ENCODE peak calls at places on chromosomes 1 and 21, in nine cellular contexts. Z is upper lobe of right lung, N is cardiac muscle cell, E is endothelial cell of umbilical vein, R is hepatocyte, I is left lung, P is prostate gland, J is pancreas, L is lower lobe of right lung. U is an unnamed sample.

GRCh38 chr1:88890790-88891317 is 513 bp downstream of the GTF2B start:
- DNase-seq in Z (no peak), N (peak; percentile 62), E (peak; percentile 39), R (peak; percentile 38), I (no peak), P (peak; percentile 11), J (no peak), L (no peak), U (no peak)

GRCh38 chr1:235516862-235517446 is 12.7 kb upstream of the B3GALNT2 start:
- DNase-seq in Z (no peak), N (no peak), E (no peak), R (no peak), I (no peak), P (no peak), J (no peak), L (no peak), U (no peak)

GRCh38 chr1:24641646-24642151 is 1.4 kb upstream of the SRRM1 start:
- DNase-seq in Z (peak; percentile 77), N (no peak), E (peak; percentile 28), R (peak; percentile 48), I (peak; percentile 63), P (peak; percentile 21), J (peak; percentile 45), L (peak; percentile 70), U (no peak)

GRCh38 chr1:186775031-186775430 is 53.7 kb upstream of the PLA2G4A start:
- DNase-seq in Z (no peak), N (no peak), E (no peak), R (no peak), I (no peak), P (no peak), J (no peak), L (no peak), U (no peak)

GRCh38 chr1:236149003-236149595 is 6.8 kb downstream of the GPR137B start:
- DNase-seq in Z (no peak), N (no peak), E (no peak), R (no peak), I (no peak), P (no peak), J (no peak), L (no peak), U (no peak)

GRCh38 chr1:20590313-20590777 is 1.4 kb downstream of the CDA start:
- DNase-seq in Z (peak; percentile 75), N (no peak), E (no peak), R (peak; percentile 31), I (peak; percentile 60), P (no peak), J (no peak), L (peak; percentile 75), U (no peak)

GRCh38 chr1:204828352-204828850 is 42.3 kb upstream of the NFASC start:
- DNase-seq in Z (peak; percentile 70), N (peak; percentile 88), E (peak; percentile 2), R (peak; percentile 86), I (no peak), P (no peak), J (no peak), L (peak; percentile 54), U (no peak)

GRCh38 chr1:170663441-170664282 is at the start of gene PRRX1:
- DNase-seq in Z (no peak), N (no peak), E (no peak), R (no peak), I (no peak), P (no peak), J (no peak), L (no peak), U (no peak)

GRCh38 chr1:84435159-84435558 is 36.9 kb downstream of the DNASE2B start:
- DNase-seq in Z (no peak), N (no peak), E (no peak), R (no peak), I (no peak), P (no peak), J (no peak), L (no peak), U (no peak)

GRCh38 chr1:100750002-100750885 is 30.7 kb downstream of the VCAM1 start:
- DNase-seq in Z (no peak), N (no peak), E (no peak), R (no peak), I (no peak), P (no peak), J (no peak), L (no peak), U (no peak)

GRCh38 chr1:82141393-82141792 is 340.7 kb downstream of the ADGRL2 start:
- DNase-seq in Z (no peak), N (no peak), E (no peak), R (no peak), I (no peak), P (no peak), J (no peak), L (no peak), U (no peak)

GRCh38 chr1:168861421-168862023 is 132.5 kb upstream of the DPT start:
- DNase-seq in Z (no peak), N (no peak), E (no peak), R (no peak), I (no peak), P (no peak), J (no peak), L (no peak), U (no peak)

GRCh38 chr1:30194046-30194619 is 529.3 kb downstream of the MATN1 start:
- DNase-seq in Z (no peak), N (no peak), E (no peak), R (no peak), I (no peak), P (no peak), J (no peak), L (no peak), U (no peak)

GRCh38 chr1:228279011-228279721 is 71.3 kb downstream of the OBSCN start:
- DNase-seq in Z (peak; percentile 64), N (no peak), E (no peak), R (no peak), I (no peak), P (no peak), J (no peak), L (no peak), U (no peak)

GRCh38 chr21:42238185-42238934 is 19.4 kb downstream of the ABCG1 start:
- DNase-seq in Z (no peak), N (no peak), E (no peak), R (no peak), I (no peak), P (no peak), J (peak; percentile 2), L (no peak), U (no peak)

GRCh38 chr1:32291145-32291707 is 657 bp upstream of the HDAC1 start:
- DNase-seq in Z (no peak), N (no peak), E (peak; percentile 19), R (no peak), I (no peak), P (no peak), J (no peak), L (no peak), U (no peak)

GRCh38 chr1:53368314-53369033 is 40.6 kb upstream of the LRP8 start:
- DNase-seq in Z (peak; percentile 61), N (no peak), E (no peak), R (no peak), I (peak; percentile 32), P (no peak), J (peak; percentile 18), L (no peak), U (no peak)

GRCh38 chr1:65965597-65965996 is 172.9 kb downstream of the PDE4B start:
- DNase-seq in Z (no peak), N (no peak), E (no peak), R (no peak), I (no peak), P (no peak), J (no peak), L (no peak), U (no peak)

GRCh38 chr1:50873458-50874187 is 86.4 kb downstream of the FAF1 start:
- DNase-seq in Z (no peak), N (peak; percentile 64), E (peak; percentile 74), R (peak; percentile 59), I (peak; percentile 62), P (peak; percentile 16), J (peak; percentile 40), L (peak; percentile 60), U (peak; percentile 18)

GRCh38 chr1:16946646-16947045 is 24.9 kb downstream of the CROCC start:
- DNase-seq in Z (no peak), N (no peak), E (no peak), R (no peak), I (no peak), P (no peak), J (peak; percentile 45), L (no peak), U (no peak)

GRCh38 chr1:110097507-110098221 is 14.6 kb upstream of the UBL4B start:
- DNase-seq in Z (no peak), N (no peak), E (no peak), R (no peak), I (no peak), P (no peak), J (no peak), L (no peak), U (no peak)

GRCh38 chr1:94623560-94624148 is 82.1 kb upstream of the F3 start:
- DNase-seq in Z (no peak), N (no peak), E (no peak), R (no peak), I (no peak), P (no peak), J (no peak), L (no peak), U (no peak)

GRCh38 chr1:223176437-223176836 is 33.4 kb upstream of the TLR5 start:
- DNase-seq in Z (no peak), N (no peak), E (no peak), R (no peak), I (no peak), P (no peak), J (no peak), L (no peak), U (no peak)

GRCh38 chr1:210232524-210233215 is at the start of gene SERTAD4:
- DNase-seq in Z (peak; percentile 68), N (peak; percentile 63), E (peak; percentile 51), R (peak; percentile 79), I (peak; percentile 49), P (peak; percentile 83), J (peak; percentile 43), L (peak; percentile 55), U (no peak)
- H3K27ac ChIP-seq in Z (peak within 1 kb of the TSS; percentile 76), N (no peak within 1 kb of the TSS), E (peak within 1 kb of the TSS; percentile 83), R (peak within 1 kb of the TSS; percentile 43), I (peak within 1 kb of the TSS; percentile 72), P (peak within 1 kb of the TSS; percentile 80), J (peak within 1 kb of the TSS; percentile 53), L (peak within 1 kb of the TSS; percentile 81), U (peak within 1 kb of the TSS; percentile 13)

GRCh38 chr1:209797978-209798639 is 7.8 kb downstream of the IRF6 start:
- DNase-seq in Z (no peak), N (no peak), E (no peak), R (no peak), I (no peak), P (peak; percentile 29), J (no peak), L (no peak), U (no peak)
- TF ChIP-seq CTCF in Z (no peak), N (no peak), E (no peak), R (no peak), I (no peak), P (no peak), J (no peak), L (no peak), U (no peak)

GRCh38 chr1:43554444-43554992 is 23.8 kb downstream of the PTPRF start:
- DNase-seq in Z (no peak), N (peak; percentile 60), E (no peak), R (no peak), I (no peak), P (no peak), J (no peak), L (no peak), U (no peak)
- H3K4me3 ChIP-seq in Z (no peak overlapping the region), N (no peak overlapping the region), E (no peak overlapping the region), R (no peak overlapping the region), I (no peak overlapping the region), P (no peak overlapping the region), J (no peak overlapping the region), L (no peak overlapping the region), U (no peak overlapping the region)

GRCh38 chr1:6347641-6348487 is 45.7 kb downstream of the ACOT7 start:
- DNase-seq in Z (no peak), N (peak; percentile 64), E (peak; percentile 49), R (peak; percentile 65), I (no peak), P (peak; percentile 24), J (no peak), L (no peak), U (no peak)
- H3K27ac ChIP-seq in Z (peak overlapping the region; percentile 70), N (no peak overlapping the region), E (peak overlapping the region; percentile 80), R (no peak overlapping the region), I (peak overlapping the region; percentile 39), P (no peak overlapping the region), J (no peak overlapping the region), L (peak overlapping the region; percentile 75), U (no peak overlapping the region)